ENCODE peak calls at places on chromosomes 6 and 20, in seven cellular contexts. B, O, A, F, J, E and G are unnamed samples.

GRCh38 chr6:158071121-158072082 is 89.7 kb downstream of the SYNJ2 start:
- DNase-seq in B (no peak), O (no peak), A (no peak), F (no peak), J (no peak), E (peak), G (no peak)

GRCh38 chr6:36745283-36745682 is 47.7 kb downstream of the RAB44 start:
- DNase-seq in B (no peak), O (no peak), A (no peak), F (no peak), J (no peak), E (no peak), G (no peak)

GRCh38 chr6:25278557-25278913 is 639 bp upstream of the CARMIL1 start:
- DNase-seq in B (peak), O (no peak), A (peak), F (no peak), J (no peak), E (no peak), G (no peak)

GRCh38 chr20:43508604-43509040 is 1.1 kb downstream of the L3MBTL1 start:
- DNase-seq in B (no peak), O (no peak), A (peak), F (peak), J (no peak), E (no peak), G (no peak)

GRCh38 chr6:101401792-101402617 is 8.5 kb downstream of the GRIK2 start:
- DNase-seq in B (peak), O (no peak), A (peak), F (no peak), J (peak), E (no peak), G (no peak)

GRCh38 chr6:20582586-20583446 is 48.6 kb downstream of the CDKAL1 start:
- DNase-seq in B (no peak), O (no peak), A (no peak), F (peak), J (no peak), E (no peak), G (no peak)

GRCh38 chr20:33862709-33863403 is 51.7 kb downstream of the CHMP4B start:
- DNase-seq in B (peak), O (peak), A (peak), F (peak), J (peak), E (peak), G (peak)

GRCh38 chr6:100167585-100167984 is 173.6 kb upstream of the MCHR2 start:
- DNase-seq in B (no peak), O (no peak), A (peak), F (no peak), J (no peak), E (no peak), G (no peak)

GRCh38 chr6:118632359-118632758 is 19.0 kb downstream of the CEP85L start:
- DNase-seq in B (no peak), O (no peak), A (no peak), F (no peak), J (no peak), E (no peak), G (no peak)

GRCh38 chr20:34516874-34517542 is 786 bp downstream of the DYNLRB1 start:
- DNase-seq in B (peak), O (no peak), A (peak), F (peak), J (peak), E (peak), G (peak)

GRCh38 chr6:124149646-124150045 is 346.0 kb downstream of the NKAIN2 start:
- DNase-seq in B (no peak), O (no peak), A (no peak), F (no peak), J (no peak), E (no peak), G (no peak)

GRCh38 chr6:36662827-36663256 is 15.7 kb upstream of the CDKN1A start:
- DNase-seq in B (no peak), O (no peak), A (no peak), F (peak), J (no peak), E (no peak), G (no peak)

GRCh38 chr6:63705707-63706106 is 70.1 kb downstream of the PHF3 start:
- DNase-seq in B (no peak), O (no peak), A (no peak), F (no peak), J (no peak), E (no peak), G (no peak)

GRCh38 chr6:70180904-70181599 is 121.8 kb downstream of the COL9A1 start:
- DNase-seq in B (no peak), O (no peak), A (no peak), F (no peak), J (no peak), E (no peak), G (no peak)

GRCh38 chr6:43743682-43744381 is 26.2 kb upstream of the VEGFA start:
- DNase-seq in B (no peak), O (no peak), A (no peak), F (no peak), J (no peak), E (no peak), G (no peak)

GRCh38 chr6:169236988-169237387 is 16.7 kb downstream of the THBS2 start:
- DNase-seq in B (no peak), O (no peak), A (no peak), F (no peak), J (no peak), E (no peak), G (no peak)

GRCh38 chr6:78770766-78771165 is 96.6 kb upstream of the IRAK1BP1 start:
- DNase-seq in B (no peak), O (no peak), A (peak), F (no peak), J (no peak), E (no peak), G (no peak)

GRCh38 chr20:48818481-48818987 is 9.3 kb downstream of the PREX1 start:
- DNase-seq in B (no peak), O (no peak), A (peak), F (peak), J (no peak), E (no peak), G (no peak)

GRCh38 chr20:62908971-62909791 is 17.1 kb downstream of the DIDO1 start:
- DNase-seq in B (peak), O (no peak), A (no peak), F (no peak), J (no peak), E (no peak), G (no peak)

GRCh38 chr6:24252215-24252614 is 105.6 kb downstream of the DCDC2 start:
- DNase-seq in B (no peak), O (no peak), A (peak), F (no peak), J (no peak), E (no peak), G (no peak)

GRCh38 chr6:25959890-25960531 is 2.6 kb upstream of the TRIM38 start:
- DNase-seq in B (no peak), O (peak), A (no peak), F (no peak), J (no peak), E (no peak), G (no peak)

GRCh38 chr6:361411-362132 is 30.0 kb upstream of the IRF4 start:
- DNase-seq in B (no peak), O (no peak), A (no peak), F (no peak), J (no peak), E (no peak), G (no peak)

GRCh38 chr20:11108102-11108842 is 434.5 kb upstream of the JAG1 start:
- DNase-seq in B (no peak), O (no peak), A (peak), F (no peak), J (peak), E (no peak), G (no peak)

GRCh38 chr20:48794360-48794759 is 33.4 kb downstream of the PREX1 start:
- DNase-seq in B (peak), O (no peak), A (peak), F (no peak), J (no peak), E (no peak), G (no peak)

GRCh38 chr20:50538276-50538675 is 28.1 kb downstream of the PTPN1 start:
- DNase-seq in B (no peak), O (no peak), A (no peak), F (no peak), J (no peak), E (no peak), G (no peak)

GRCh38 chr6:135397172-135397952 is 100.2 kb downstream of the AHI1 start:
- DNase-seq in B (no peak), O (no peak), A (no peak), F (no peak), J (no peak), E (no peak), G (no peak)

GRCh38 chr6:46010771-46011170 is 4.9 kb downstream of the CLIC5 start:
- DNase-seq in B (no peak), O (no peak), A (no peak), F (no peak), J (peak), E (no peak), G (no peak)

GRCh38 chr20:45463113-45463512 is 6.4 kb upstream of the WFDC2 start:
- DNase-seq in B (no peak), O (no peak), A (peak), F (no peak), J (no peak), E (no peak), G (no peak)

GRCh38 chr6:159981591-159982245 is 12.8 kb downstream of the IGF2R start:
- DNase-seq in B (no peak), O (no peak), A (no peak), F (peak), J (no peak), E (peak), G (no peak)

GRCh38 chr6:86756623-86757246 is 180.6 kb upstream of the HTR1E start:
- DNase-seq in B (no peak), O (no peak), A (peak), F (no peak), J (no peak), E (no peak), G (no peak)

GRCh38 chr6:40293109-40293823 is 293.9 kb downstream of the LRFN2 start:
- DNase-seq in B (no peak), O (no peak), A (no peak), F (no peak), J (no peak), E (no peak), G (no peak)